ENCODE peak calls at places on chromosomes 12 and 14, in six cellular contexts. One of them, this sample, is unnamed.
A peak's percentile ranks its signal among the peaks of the same experiment; 100 is the strongest.

GRCh38 chr12:57153420-57153997 is 6.1 kb upstream of the LRP1-AS start:
- DNase-seq in NCI-H460: no peak
- DNase-seq in HTR-8/SVneo: no peak
- DNase-seq in EH: no peak
- DNase-seq in iris pigment epithelial cell: no peak
- DNase-seq in NCI-H1436 treated with DMSO at 0.1 percent for 48 hours: no peak
- DNase-seq in this sample: no peak

GRCh38 chr12:2490746-2491145 is 304.0 kb upstream of the FKBP4 start:
- DNase-seq in NCI-H460: no peak
- DNase-seq in HTR-8/SVneo: no peak
- DNase-seq in EH: no peak
- DNase-seq in iris pigment epithelial cell: no peak
- DNase-seq in NCI-H1436 treated with DMSO at 0.1 percent for 48 hours: no peak
- DNase-seq in this sample: no peak

GRCh38 chr12:82714427-82714826 is 27.7 kb downstream of the TMTC2 start:
- DNase-seq in NCI-H460: no peak
- DNase-seq in HTR-8/SVneo: no peak
- DNase-seq in EH: no peak
- DNase-seq in iris pigment epithelial cell: no peak
- DNase-seq in NCI-H1436 treated with DMSO at 0.1 percent for 48 hours: no peak
- DNase-seq in this sample: no peak

GRCh38 chr14:85399196-85399595 is 130.7 kb upstream of the FLRT2 start:
- DNase-seq in NCI-H460: no peak
- DNase-seq in HTR-8/SVneo: no peak
- DNase-seq in EH: peak; percentile 35
- DNase-seq in iris pigment epithelial cell: peak; percentile 28
- DNase-seq in NCI-H1436 treated with DMSO at 0.1 percent for 48 hours: no peak
- DNase-seq in this sample: no peak

GRCh38 chr14:22276913-22277816 is 311.9 kb downstream of the DAD1 start:
- DNase-seq in NCI-H460: peak; percentile 26
- DNase-seq in HTR-8/SVneo: no peak
- DNase-seq in EH: peak; percentile 26
- DNase-seq in iris pigment epithelial cell: peak; percentile 32
- DNase-seq in NCI-H1436 treated with DMSO at 0.1 percent for 48 hours: no peak
- DNase-seq in this sample: no peak

GRCh38 chr12:53241623-53242412 is 9.8 kb upstream of the RARG start:
- DNase-seq in NCI-H460: no peak
- DNase-seq in HTR-8/SVneo: no peak
- DNase-seq in EH: no peak
- DNase-seq in iris pigment epithelial cell: no peak
- DNase-seq in NCI-H1436 treated with DMSO at 0.1 percent for 48 hours: no peak
- DNase-seq in this sample: no peak

GRCh38 chr12:103657331-103657730 is 70.3 kb downstream of the STAB2 start:
- DNase-seq in NCI-H460: no peak
- DNase-seq in HTR-8/SVneo: no peak
- DNase-seq in EH: peak; percentile 18
- DNase-seq in iris pigment epithelial cell: peak; percentile 44
- DNase-seq in NCI-H1436 treated with DMSO at 0.1 percent for 48 hours: no peak
- DNase-seq in this sample: no peak

GRCh38 chr12:27343255-27344000 is 10.8 kb downstream of the BMAL2 start:
- DNase-seq in NCI-H460: peak; percentile 31
- DNase-seq in HTR-8/SVneo: peak; percentile 69
- DNase-seq in EH: peak; percentile 93
- DNase-seq in iris pigment epithelial cell: peak; percentile 96
- DNase-seq in NCI-H1436 treated with DMSO at 0.1 percent for 48 hours: no peak
- DNase-seq in this sample: no peak

GRCh38 chr12:81461163-81461562 is 298.0 kb downstream of the PPFIA2 start:
- DNase-seq in NCI-H460: no peak
- DNase-seq in HTR-8/SVneo: no peak
- DNase-seq in EH: no peak
- DNase-seq in iris pigment epithelial cell: no peak
- DNase-seq in NCI-H1436 treated with DMSO at 0.1 percent for 48 hours: no peak
- DNase-seq in this sample: no peak

GRCh38 chr12:27331299-27331926 is 1.2 kb upstream of the BMAL2 start:
- DNase-seq in NCI-H460: peak; percentile 9
- DNase-seq in HTR-8/SVneo: peak; percentile 78
- DNase-seq in EH: peak; percentile 93
- DNase-seq in iris pigment epithelial cell: peak; percentile 98
- DNase-seq in NCI-H1436 treated with DMSO at 0.1 percent for 48 hours: no peak
- DNase-seq in this sample: no peak

GRCh38 chr12:45973526-45973925 is 16.8 kb downstream of the SCAF11 start:
- DNase-seq in NCI-H460: no peak
- DNase-seq in HTR-8/SVneo: no peak
- DNase-seq in EH: peak; percentile 60
- DNase-seq in iris pigment epithelial cell: peak; percentile 49
- DNase-seq in NCI-H1436 treated with DMSO at 0.1 percent for 48 hours: no peak
- DNase-seq in this sample: no peak

GRCh38 chr12:39448038-39448437 is 5.1 kb upstream of the KIF21A start:
- DNase-seq in NCI-H460: no peak
- DNase-seq in HTR-8/SVneo: no peak
- DNase-seq in EH: no peak
- DNase-seq in iris pigment epithelial cell: no peak
- DNase-seq in NCI-H1436 treated with DMSO at 0.1 percent for 48 hours: no peak
- DNase-seq in this sample: no peak

GRCh38 chr12:132405742-132406251 is 76.4 kb upstream of the GALNT9 start:
- DNase-seq in NCI-H460: no peak
- DNase-seq in HTR-8/SVneo: no peak
- DNase-seq in EH: no peak
- DNase-seq in iris pigment epithelial cell: no peak
- DNase-seq in NCI-H1436 treated with DMSO at 0.1 percent for 48 hours: no peak
- DNase-seq in this sample: no peak

GRCh38 chr12:82673698-82674097 is 13.0 kb upstream of the TMTC2 start:
- DNase-seq in NCI-H460: no peak
- DNase-seq in HTR-8/SVneo: no peak
- DNase-seq in EH: no peak
- DNase-seq in iris pigment epithelial cell: no peak
- DNase-seq in NCI-H1436 treated with DMSO at 0.1 percent for 48 hours: no peak
- DNase-seq in this sample: no peak

GRCh38 chr12:124786065-124786964 is 77.3 kb downstream of the SCARB1 start:
- DNase-seq in NCI-H460: no peak
- DNase-seq in HTR-8/SVneo: no peak
- DNase-seq in EH: peak; percentile 95
- DNase-seq in iris pigment epithelial cell: peak; percentile 83
- DNase-seq in NCI-H1436 treated with DMSO at 0.1 percent for 48 hours: peak; percentile 57
- DNase-seq in this sample: no peak

GRCh38 chr14:55921516-55921915 is 196.7 kb upstream of the PELI2 start:
- DNase-seq in NCI-H460: no peak
- DNase-seq in HTR-8/SVneo: no peak
- DNase-seq in EH: no peak
- DNase-seq in iris pigment epithelial cell: no peak
- DNase-seq in NCI-H1436 treated with DMSO at 0.1 percent for 48 hours: no peak
- DNase-seq in this sample: no peak

GRCh38 chr12:122614839-122615238 is 87.8 kb downstream of the KNTC1 start:
- DNase-seq in NCI-H460: no peak
- DNase-seq in HTR-8/SVneo: no peak
- DNase-seq in EH: peak; percentile 28
- DNase-seq in iris pigment epithelial cell: peak; percentile 25
- DNase-seq in NCI-H1436 treated with DMSO at 0.1 percent for 48 hours: no peak
- DNase-seq in this sample: no peak

GRCh38 chr14:101194356-101195308 is 291.1 kb upstream of the RTL1 start:
- DNase-seq in NCI-H460: no peak
- DNase-seq in HTR-8/SVneo: no peak
- DNase-seq in EH: no peak
- DNase-seq in iris pigment epithelial cell: no peak
- DNase-seq in NCI-H1436 treated with DMSO at 0.1 percent for 48 hours: no peak
- DNase-seq in this sample: no peak

GRCh38 chr12:19620222-19620621 is 180.9 kb downstream of the AEBP2 start:
- DNase-seq in NCI-H460: peak; percentile 78
- DNase-seq in HTR-8/SVneo: no peak
- DNase-seq in EH: no peak
- DNase-seq in iris pigment epithelial cell: peak; percentile 66
- DNase-seq in NCI-H1436 treated with DMSO at 0.1 percent for 48 hours: no peak
- DNase-seq in this sample: peak; percentile 43

This sample was measured in left colon.